ENCODE peak calls at places on chromosomes 4 and X, in six cellular contexts. Y is Peyer's patch, F is WTC11, I is cerebellar cortex, H is DMS 273 treated with DMSO at 0.1 percent for 48 hours, K is MCF 10A. M is an unnamed sample.

GRCh38 chr4:53589511-53589910 is 1.8 kb downstream of the LNX1 start:
- DNase-seq in F (no peak), I (no peak), H (no peak), Y (no peak), K (no peak), M (no peak)

GRCh38 chr4:8428288-8429097 is 12.0 kb downstream of the ACOX3 start:
- DNase-seq in K (peak), F (peak), H (peak), Y (peak), I (peak), M (peak)

GRCh38 chrX:147958316-147958715 is 22.8 kb upstream of the FMR1NB start:
- DNase-seq in I (no peak), K (peak), H (no peak), F (no peak), Y (no peak), M (peak)

GRCh38 chr4:48033825-48034413 is 17.3 kb downstream of the NIPAL1 start:
- DNase-seq in K (peak), Y (peak), I (no peak), F (peak), H (peak), M (peak)

GRCh38 chr4:40283413-40283812 is 51.7 kb upstream of the CHRNA9 start:
- DNase-seq in H (no peak), I (no peak), K (no peak), Y (no peak), F (no peak), M (no peak)

GRCh38 chrX:153966283-153966688 is 5.3 kb downstream of the HCFC1 start:
- DNase-seq in F (no peak), K (no peak), I (peak), H (no peak), Y (no peak), M (peak)

GRCh38 chrX:9352683-9353430 is 112.0 kb upstream of the TBL1X start:
- DNase-seq in Y (peak), K (peak), F (no peak), H (no peak), I (no peak), M (peak)

GRCh38 chr4:117417856-117418255 is 332.5 kb upstream of the TRAM1L1 start:
- DNase-seq in I (no peak), H (no peak), Y (no peak), K (peak), F (no peak), M (no peak)

GRCh38 chr4:185849543-185850185 is 37.7 kb upstream of the SORBS2 start:
- DNase-seq in I (no peak), Y (no peak), H (peak), F (no peak), K (no peak), M (peak)

GRCh38 chr4:31461425-31461824 is 741.3 kb downstream of the PCDH7 start:
- DNase-seq in F (no peak), K (peak), I (no peak), Y (no peak), H (no peak), M (peak)

GRCh38 chrX:24646745-24647182 is 383 bp downstream of the PCYT1B start:
- DNase-seq in I (peak), H (peak), K (no peak), Y (no peak), F (peak), M (peak)

GRCh38 chr4:25370242-25370641 is 6.8 kb upstream of the ANAPC4 start:
- DNase-seq in H (no peak), I (no peak), K (no peak), F (no peak), Y (no peak), M (no peak)

GRCh38 chr4:87967193-87967592 is 8.3 kb upstream of the SPP1 start:
- DNase-seq in H (peak), F (no peak), Y (no peak), I (no peak), K (no peak), M (no peak)

GRCh38 chrX:107227780-107228485 is 21.5 kb downstream of the DNAAF6 start:
- DNase-seq in H (no peak), F (no peak), Y (no peak), K (no peak), I (no peak), M (no peak)

GRCh38 chrX:35380808-35381700 is 417.1 kb upstream of the MAGEB16 start:
- DNase-seq in I (no peak), K (peak), F (no peak), Y (no peak), H (no peak), M (peak)

GRCh38 chr4:150664935-150665334 is 83.0 kb downstream of the MAB21L2 start:
- DNase-seq in K (peak), F (no peak), H (no peak), Y (no peak), I (no peak), M (peak)

GRCh38 chr4:59597536-59598232 is 1602.4 kb upstream of the ADGRL3 start:
- DNase-seq in F (no peak), K (no peak), H (no peak), Y (no peak), I (no peak), M (no peak)

GRCh38 chr4:81599646-81600231 is 128.0 kb upstream of the RASGEF1B start:
- DNase-seq in H (no peak), K (no peak), Y (no peak), I (no peak), F (no peak), M (no peak)

GRCh38 chr4:27176400-27176799 is 315.8 kb downstream of the STIM2 start:
- DNase-seq in F (peak), I (peak), K (peak), H (no peak), Y (no peak), M (peak)

GRCh38 chr4:42568610-42569207 is 88.2 kb downstream of the ATP8A1 start:
- DNase-seq in H (no peak), K (peak), I (peak), Y (peak), F (peak), M (peak)

GRCh38 chr4:137861682-137862081 is 329.4 kb upstream of the PCDH18 start:
- DNase-seq in F (no peak), K (peak), I (no peak), H (no peak), Y (no peak), M (peak)

GRCh38 chrX:138026211-138026610 is 460.3 kb downstream of the ZIC3 start:
- DNase-seq in I (peak), Y (no peak), K (peak), H (peak), F (no peak), M (peak)

GRCh38 chr4:2820216-2820982 is 23.2 kb upstream of the ADD1 start:
- DNase-seq in I (no peak), F (no peak), K (no peak), H (no peak), Y (no peak), M (no peak)

GRCh38 chr4:8292388-8293107 is 23.0 kb downstream of the HTRA3 start:
- DNase-seq in K (no peak), F (no peak), Y (no peak), H (no peak), I (no peak), M (no peak)

GRCh38 chr4:2260336-2261109 is 1.4 kb downstream of the MXD4 start:
- DNase-seq in H (no peak), Y (peak), I (no peak), K (no peak), F (peak), M (no peak)

GRCh38 chrX:28854637-28855036 is 267.4 kb downstream of the IL1RAPL1 start:
- DNase-seq in H (no peak), I (no peak), K (no peak), Y (no peak), F (no peak), M (no peak)

GRCh38 chr4:118034061-118034785 is at the start of gene NDST3:
- DNase-seq in K (peak), Y (no peak), H (peak), F (peak), I (peak), M (peak)

GRCh38 chr4:184448828-184449227 is 25.5 kb downstream of the IRF2 start:
- DNase-seq in Y (peak), F (no peak), I (peak), K (no peak), H (no peak), M (peak)

GRCh38 chr4:105967058-105967658 is 71.9 kb downstream of the NPNT start:
- DNase-seq in H (no peak), K (no peak), F (no peak), I (no peak), Y (no peak), M (no peak)

GRCh38 chrX:24761306-24761705 is 67.6 kb downstream of the POLA1 start:
- DNase-seq in H (no peak), F (no peak), Y (no peak), I (no peak), K (no peak), M (no peak)

GRCh38 chr4:6272863-6273660 is 3.4 kb downstream of the WFS1 start:
- DNase-seq in F (no peak), K (peak), H (no peak), Y (no peak), I (no peak), M (peak)

GRCh38 chrX:1720826-1721225 is 106.0 kb downstream of the ASMT start:
- DNase-seq in H (no peak), Y (no peak), I (no peak), K (no peak), F (no peak), M (no peak)

GRCh38 chrX:26925088-26925487 is 538.1 kb downstream of the PPP4R3C start:
- DNase-seq in Y (no peak), K (peak), F (no peak), H (no peak), I (no peak), M (no peak)

GRCh38 chr4:1062419-1062818 is 50.9 kb downstream of the RNF212 start:
- DNase-seq in K (no peak), H (no peak), Y (no peak), F (no peak), I (no peak), M (no peak)

GRCh38 chr4:110211007-110211769 is 12.8 kb upstream of the ELOVL6 start:
- DNase-seq in K (peak), H (no peak), Y (peak), F (no peak), I (peak), M (peak)

GRCh38 chr4:73984736-73985527 is 3.1 kb downstream of the PPBP start:
- DNase-seq in Y (no peak), H (no peak), F (no peak), K (no peak), I (no peak), M (peak)

M was measured in fibroblast of mammary gland.